ENCODE peak calls at places on chromosomes 11 and 22, in four cellular contexts. F, C, S and O are unnamed samples. For H3K4me1, the result is how much of the 10 kb centered on the place peaks cover.

GRCh38 chr22:19321757-19322156 is 30.2 kb upstream of the CLTCL1 start:
- DNase-seq in C (no peak), S (no peak), F (no peak), O (no peak)

GRCh38 chr11:69914286-69915150 is 95.3 kb upstream of the FGF3 start:
- DNase-seq in S (no peak), C (peak), F (no peak), O (no peak)

GRCh38 chr11:101430236-101430635 is 153.6 kb downstream of the TRPC6 start:
- DNase-seq in C (no peak), F (no peak), S (no peak), O (no peak)

GRCh38 chr22:27632451-27633295 is 168.9 kb downstream of the MN1 start:
- DNase-seq in F (no peak), S (no peak), C (no peak), O (no peak)

GRCh38 chr11:110345756-110346155 is 49.3 kb upstream of the RDX start:
- DNase-seq in F (no peak), S (no peak), C (no peak), O (no peak)

GRCh38 chr11:77322926-77323590 is 21.6 kb upstream of the GDPD4 start:
- DNase-seq in C (no peak), S (peak), F (no peak), O (no peak)

GRCh38 chr11:107438148-107438547 is 19.5 kb downstream of the CWF19L2 start:
- DNase-seq in F (no peak), S (no peak), C (no peak), O (no peak)

GRCh38 chr11:65498977-65499712 is at the start of gene MALAT1:
- DNase-seq in C (peak), S (peak), F (peak), O (peak)

GRCh38 chr22:31635638-31636306 is 26.2 kb downstream of the PISD start:
- DNase-seq in C (no peak), S (no peak), F (no peak), O (no peak)

GRCh38 chr11:95230054-95231034 is 658 bp downstream of the SESN3 start:
- DNase-seq in S (peak), C (peak), F (peak), O (peak)

GRCh38 chr11:17649696-17650600 is 69.4 kb upstream of the MYOD1 start:
- DNase-seq in F (no peak), C (no peak), S (no peak), O (no peak)

GRCh38 chr11:134516529-134516928 is 104.5 kb upstream of the B3GAT1 start:
- DNase-seq in F (no peak), C (no peak), S (no peak), O (peak)

GRCh38 chr11:128036006-128036405 is 551.4 kb downstream of the ETS1 start:
- DNase-seq in F (no peak), C (no peak), S (no peak), O (no peak)

GRCh38 chr22:44202261-44202789 is 21.6 kb downstream of the PARVG start:
- DNase-seq in F (no peak), S (peak), C (no peak), O (no peak)

GRCh38 chr11:119999220-119999619 is 138.7 kb downstream of the TRIM29 start:
- DNase-seq in F (no peak), C (no peak), S (peak), O (no peak)

GRCh38 chr11:65555693-65556231 is 2.4 kb downstream of the LTBP3 start:
- DNase-seq in S (peak), C (peak), F (no peak), O (no peak)

GRCh38 chr11:30487200-30487898 is 98.8 kb downstream of the MPPED2 start:
- DNase-seq in C (no peak), F (no peak), S (no peak), O (peak)
- H3K27ac ChIP-seq in C (no peak), F (no peak), S (no peak), O (no peak)

GRCh38 chr22:29270475-29271271 is 2.6 kb downstream of the EWSR1 start:
- DNase-seq in S (peak), F (no peak), C (no peak), O (no peak)
- H3K4me1 ChIP-seq in S (under half), F (half or more), C (under half), O (half or more)

GRCh38 chr11:73784734-73785133 is 2.9 kb upstream of the MRPL48 start:
- DNase-seq in S (no peak), C (no peak), F (no peak), O (no peak)
- H3K27ac ChIP-seq in S (no peak), C (peak), F (no peak), O (no peak)

DNA sequence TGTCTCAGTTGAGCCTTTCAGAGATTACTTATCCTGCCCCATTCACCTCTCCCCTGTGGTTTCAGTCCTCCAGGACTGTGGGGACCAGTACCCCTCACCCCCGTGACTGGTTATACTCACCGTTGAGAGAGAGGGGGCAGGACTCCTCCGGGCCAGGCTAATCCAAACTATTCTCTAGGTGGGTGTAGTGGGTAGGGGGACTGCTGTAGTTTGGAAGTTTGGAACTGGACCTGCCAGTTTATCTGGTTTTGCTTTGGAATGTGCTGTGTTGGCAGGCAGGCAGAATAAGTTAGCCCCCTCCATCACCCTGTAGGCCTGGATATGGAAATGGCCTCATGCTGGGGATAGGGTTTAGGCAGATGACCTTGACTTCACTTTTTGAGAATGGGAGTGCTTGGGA is 13.5 kb downstream of the TEAD1 start:
- DNase-seq in C (no peak), S (no peak), F (no peak), O (no peak)
- H3K4me1 ChIP-seq in C (under half), S (half or more), F (under half), O (under half)

DNA sequence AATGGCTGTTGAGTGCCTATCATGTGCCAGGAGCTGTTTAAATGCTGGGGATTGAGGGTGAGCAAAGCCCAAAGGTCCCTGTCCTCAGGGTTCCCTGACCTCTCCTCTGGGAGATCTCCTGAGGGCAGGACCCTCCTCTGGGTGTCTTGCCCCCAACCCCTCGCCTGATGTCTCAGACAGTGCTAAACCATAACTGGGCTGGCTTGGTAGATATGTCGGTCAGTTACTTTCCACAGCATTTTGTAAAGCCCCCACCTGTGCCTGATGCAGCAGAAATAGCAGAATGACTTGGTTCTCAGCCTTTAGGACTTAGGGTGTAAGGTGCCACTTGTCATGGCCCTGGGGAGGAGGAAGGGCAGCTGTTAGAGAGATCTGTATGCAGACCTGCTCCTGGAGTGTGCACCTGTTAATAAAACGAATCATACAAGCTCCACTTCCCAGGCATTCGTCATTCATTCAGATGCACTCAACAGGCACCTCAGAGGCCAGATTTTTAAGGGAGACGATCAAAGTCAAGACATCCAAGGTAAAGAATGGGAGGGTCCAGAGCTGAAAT is 88.1 kb downstream of the TP53I11 start:
- DNase-seq in F (no peak), C (no peak), S (no peak), O (no peak)
- H3K27ac ChIP-seq in F (no peak), C (no peak), S (no peak), O (no peak)

GRCh38 chr11:125943661-125944349 is 2.0 kb upstream of the VSIG10L2 start:
- DNase-seq in S (no peak), F (no peak), C (no peak), O (no peak)
- H3K4me1 ChIP-seq in S (under half), F (under half), C (under half), O (under half)

GRCh38 chr11:102493524-102493923 is 37.0 kb downstream of the MMP7 start:
- DNase-seq in F (no peak), C (no peak), S (no peak), O (no peak)

GRCh38 chr11:102491969-102492368 is 38.6 kb downstream of the MMP7 start:
- DNase-seq in S (no peak), F (no peak), C (no peak), O (no peak)

GRCh38 chr11:102497061-102497460 is 33.5 kb downstream of the MMP7 start:
- DNase-seq in F (no peak), C (no peak), S (peak), O (no peak)

GRCh38 chr11:102494216-102494615 is 36.3 kb downstream of the MMP7 start:
- DNase-seq in F (no peak), C (peak), S (peak), O (no peak)

GRCh38 chr11:102495161-102496042 is 35.1 kb downstream of the MMP7 start:
- DNase-seq in S (peak), C (no peak), F (peak), O (no peak)
- H3K27ac ChIP-seq in S (no peak), C (peak), F (no peak), O (no peak)

GRCh38 chr22:48152154-48152775 is 1389.8 kb downstream of the TBC1D22A start:
- DNase-seq in F (no peak), S (no peak), C (no peak), O (no peak)

GRCh38 chr22:48152916-48153315 is 1390.5 kb downstream of the TBC1D22A start:
- DNase-seq in C (no peak), F (no peak), S (no peak), O (no peak)

GRCh38 chr22:48154943-48155240 is 1392.4 kb downstream of the TBC1D22A start:
- DNase-seq in C (no peak), S (no peak), F (no peak), O (no peak)

GRCh38 chr22:48154169-48154942 is 1391.9 kb downstream of the TBC1D22A start:
- DNase-seq in C (no peak), F (no peak), S (no peak), O (no peak)

DNA sequence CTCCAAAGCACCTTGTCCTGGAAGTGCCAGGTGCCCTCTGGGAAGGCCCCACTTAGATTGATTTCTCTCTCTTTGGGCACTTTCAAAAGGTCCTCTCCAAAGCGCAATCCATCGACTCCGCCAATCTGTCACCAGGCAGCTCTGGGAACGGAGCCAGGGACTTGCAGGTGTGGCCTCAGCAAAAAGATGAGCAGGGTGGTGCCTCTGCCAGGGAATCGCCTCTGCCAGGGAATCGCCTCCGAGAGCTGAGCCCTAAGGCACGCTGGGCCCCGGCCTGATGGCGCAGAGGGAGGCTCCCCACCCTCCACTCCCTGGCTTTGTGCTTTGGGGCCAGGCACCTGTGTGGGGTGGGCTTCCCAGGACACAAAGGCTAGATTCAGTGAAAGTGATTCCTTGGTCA is 1391.3 kb downstream of the TBC1D22A start:
- DNase-seq in C (no peak), F (no peak), S (no peak), O (no peak)
- H3K4me1 ChIP-seq in C (under half), F (under half), S (under half), O (under half)

DNA sequence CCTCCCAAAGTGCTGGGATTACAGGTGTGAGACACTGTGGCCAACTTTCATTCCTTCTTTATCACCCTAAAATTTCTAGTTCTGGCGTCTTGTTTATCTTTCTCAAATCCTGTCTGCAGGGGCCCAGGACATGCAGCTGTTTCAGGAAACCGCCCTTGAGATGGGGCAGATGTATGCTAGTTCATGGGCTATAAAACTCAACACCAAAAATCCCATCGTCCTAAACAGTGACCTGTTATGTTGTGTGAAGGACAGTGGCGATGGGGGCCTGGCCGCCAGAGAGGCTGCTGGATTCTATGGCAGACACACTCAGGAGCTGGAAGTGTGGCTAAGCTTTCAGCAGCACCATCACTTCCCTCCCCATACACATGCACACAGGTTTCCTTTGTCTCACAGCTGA is 36.6 kb downstream of the MARK2 start:
- DNase-seq in S (no peak), C (no peak), F (no peak), O (no peak)
- H3K27ac ChIP-seq in S (no peak), C (no peak), F (no peak), O (no peak)

GRCh38 chr11:45253640-45254039 is 32.5 kb downstream of the SYT13 start:
- DNase-seq in C (no peak), S (no peak), F (no peak), O (no peak)

GRCh38 chr11:45254070-45254469 is 32.1 kb downstream of the SYT13 start:
- DNase-seq in F (no peak), S (peak), C (no peak), O (no peak)

GRCh38 chr11:45252134-45252856 is 33.8 kb downstream of the SYT13 start:
- DNase-seq in S (peak), F (no peak), C (peak), O (peak)

GRCh38 chr11:45250035-45250693 is 36.0 kb downstream of the SYT13 start:
- DNase-seq in C (no peak), S (no peak), F (no peak), O (no peak)

GRCh38 chr11:45252877-45253276 is 33.3 kb downstream of the SYT13 start:
- DNase-seq in F (no peak), C (no peak), S (peak), O (no peak)
- H3K4me1 ChIP-seq in F (under half), C (under half), S (under half), O (under half)